ENCODE peak calls at places on chromosomes 1 and 21, in five cellular contexts. X is brain microvascular endothelial cell; G is ureter; H is stimulated activated naive B cell treated with anti-CD40 and anti-IgM and Interleukin-4, amounts not matched to agents 10 μg/mL and 1 μg/mL and 100 μg/mL, for 72 hours; O is AG08396. Q is an unnamed sample.

GRCh38 chr1:53066433-53066832 is 4.4 kb downstream of the PODN start:
- DNase-seq in H (no peak), X (no peak), O (no peak), G (no peak), Q (no peak)

GRCh38 chr1:229048221-229048620 is 222.7 kb upstream of the RAB4A start:
- DNase-seq in O (no peak), X (no peak), G (no peak), H (no peak), Q (no peak)

GRCh38 chr1:234958702-234959649 is 169.7 kb downstream of the TOMM20 start:
- DNase-seq in O (no peak), X (no peak), H (no peak), G (peak), Q (no peak)

GRCh38 chr1:169090308-169090899 is 16.1 kb upstream of the ATP1B1 start:
- DNase-seq in G (no peak), H (no peak), X (no peak), O (no peak), Q (no peak)

GRCh38 chr1:183914283-183914682 is 109.4 kb downstream of the RGL1 start:
- DNase-seq in G (no peak), H (no peak), O (peak), X (no peak), Q (peak)

GRCh38 chr1:172585348-172585747 is 52.4 kb downstream of the SUCO start:
- DNase-seq in X (no peak), G (no peak), O (no peak), H (no peak), Q (peak)

GRCh38 chr1:203025721-203026665 is at the start of gene PPFIA4:
- DNase-seq in X (peak), H (peak), O (peak), G (peak), Q (peak)

GRCh38 chr1:83588140-83588539 is 410.8 kb downstream of the TTLL7 start:
- DNase-seq in G (no peak), X (no peak), O (no peak), H (no peak), Q (peak)

GRCh38 chr1:17052038-17052437 is 1.8 kb downstream of the SDHB start:
- DNase-seq in O (no peak), H (no peak), X (no peak), G (no peak), Q (no peak)

GRCh38 chr21:17709266-17709611 is 96.5 kb upstream of the BTG3 start:
- DNase-seq in G (no peak), X (no peak), H (no peak), O (no peak), Q (no peak)

GRCh38 chr1:47178665-47179022 is 11.2 kb downstream of the PDZK1IP1 start:
- DNase-seq in X (no peak), O (no peak), G (no peak), H (no peak), Q (no peak)

GRCh38 chr1:53342735-53343470 is 15.0 kb upstream of the LRP8 start:
- DNase-seq in H (no peak), O (no peak), X (no peak), G (peak), Q (no peak)

GRCh38 chr21:34807146-34807880 is 138.5 kb downstream of the CLIC6 start:
- DNase-seq in G (peak), H (peak), X (peak), O (peak), Q (peak)

GRCh38 chr1:168092566-168093355 is 44.0 kb downstream of the GPR161 start:
- DNase-seq in X (no peak), H (no peak), G (no peak), O (no peak), Q (peak)

GRCh38 chr1:51788938-51789337 is 89.6 kb downstream of the NRDC start:
- DNase-seq in H (no peak), X (no peak), G (no peak), O (no peak), Q (no peak)

GRCh38 chr1:21756393-21757089 is 26.4 kb downstream of the USP48 start:
- DNase-seq in H (no peak), G (no peak), O (no peak), X (no peak), Q (no peak)

GRCh38 chr21:31945116-31945515 is 72.3 kb downstream of the HUNK start:
- DNase-seq in O (no peak), G (no peak), X (no peak), H (no peak), Q (no peak)

GRCh38 chr1:226964611-226965486 is 24.8 kb downstream of the COQ8A start:
- DNase-seq in O (no peak), X (no peak), H (no peak), G (no peak), Q (no peak)